ENCODE peak calls at places on chromosomes 7 and 10, in nine cellular contexts. D is activated naive CD8-positive, alpha-beta T cell treated with anti-CD3 and anti-CD28 coated beads for 36 hours; S is iris pigment epithelial cell; N is COR-L47; E is activated CD4-positive, alpha-beta T cell treated with anti-CD3 and anti-CD28 coated beads for 48 hours; R is hypothalamus; Y is stomach; F is heart left ventricle; K is HT1080. H is an unnamed sample.

GRCh38 chr10:14039968-14040668 is 290.6 kb downstream of the FRMD4A start:
- DNase-seq in D (no peak), F (no peak), N (no peak), Y (no peak), S (peak), R (no peak), E (no peak), K (no peak), H (no peak)

GRCh38 chr10:86744067-86744725 is 12.2 kb upstream of the BMPR1A start:
- DNase-seq in D (no peak), S (peak), Y (no peak), N (no peak), R (no peak), K (no peak), E (no peak), F (no peak), H (no peak)

GRCh38 chr10:42936580-42936979 is 140.3 kb upstream of the RET start:
- DNase-seq in S (no peak), Y (no peak), N (no peak), R (no peak), E (no peak), D (no peak), F (peak), K (no peak), H (no peak)

GRCh38 chr10:22321831-22322662 is 1.1 kb downstream of the BMI1 start:
- DNase-seq in F (peak), R (no peak), E (peak), N (no peak), D (peak), S (no peak), K (peak), Y (no peak), H (no peak)

GRCh38 chr10:102422586-102423129 is 2.0 kb downstream of the FBXL15 start:
- DNase-seq in K (peak), F (peak), R (peak), Y (peak), E (peak), S (peak), N (no peak), D (peak), H (peak)

GRCh38 chr7:7795736-7796135 is 77.3 kb upstream of the RPA3 start:
- DNase-seq in D (no peak), E (no peak), Y (no peak), F (no peak), S (peak), R (no peak), N (no peak), K (peak), H (no peak)

GRCh38 chr7:157372300-157373232 is 35.8 kb downstream of the DNAJB6 start:
- DNase-seq in D (no peak), Y (no peak), F (no peak), K (no peak), R (no peak), N (no peak), S (no peak), E (no peak), H (no peak)

GRCh38 chr10:94641480-94641879 is 42.0 kb upstream of the CYP2C18 start:
- DNase-seq in R (no peak), E (no peak), N (no peak), S (no peak), Y (no peak), K (no peak), D (no peak), F (no peak), H (no peak)

GRCh38 chr10:95500649-95501048 is 60.5 kb downstream of the SORBS1 start:
- DNase-seq in K (no peak), Y (no peak), E (peak), D (no peak), S (no peak), N (no peak), F (no peak), R (no peak), H (no peak)

GRCh38 chr7:67692425-67692824 is 695.8 kb downstream of the TYW1 start:
- DNase-seq in K (no peak), R (no peak), N (peak), S (no peak), Y (peak), D (no peak), F (no peak), E (no peak), H (peak)

GRCh38 chr10:110176626-110177025 is 30.8 kb upstream of the MXI1 start:
- DNase-seq in D (no peak), Y (no peak), E (no peak), R (no peak), S (no peak), K (no peak), N (no peak), F (no peak), H (no peak)

GRCh38 chr10:129417882-129418281 is 49.2 kb upstream of the MGMT start:
- DNase-seq in D (no peak), N (no peak), S (no peak), E (no peak), F (no peak), K (no peak), R (no peak), Y (no peak), H (no peak)

GRCh38 chr10:88218362-88218761 is 354.9 kb downstream of the PTEN start:
- DNase-seq in E (no peak), R (no peak), S (no peak), D (no peak), N (no peak), K (no peak), Y (no peak), F (no peak), H (no peak)

GRCh38 chr10:75875740-75876139 is 444.3 kb downstream of the LRMDA start:
- DNase-seq in Y (no peak), S (no peak), F (no peak), E (no peak), N (no peak), R (no peak), D (no peak), K (peak), H (no peak)

GRCh38 chr7:139731802-139732470 is 45.9 kb downstream of the HIPK2 start:
- DNase-seq in K (peak), F (peak), S (peak), E (no peak), D (no peak), R (peak), N (peak), Y (peak), H (peak)

GRCh38 chr7:20799566-20800377 is 13.1 kb upstream of the SP8 start:
- DNase-seq in E (no peak), R (no peak), Y (no peak), F (no peak), D (no peak), K (no peak), S (no peak), N (no peak), H (no peak)

GRCh38 chr10:71747039-71747807 is 26.1 kb downstream of the VSIR start:
- DNase-seq in K (no peak), N (no peak), Y (no peak), R (no peak), E (no peak), D (no peak), F (peak), S (no peak), H (no peak)

GRCh38 chr10:12321641-12322040 is 27.7 kb upstream of the CAMK1D start:
- DNase-seq in R (no peak), F (no peak), K (no peak), N (no peak), S (no peak), Y (no peak), E (no peak), D (no peak), H (no peak)

GRCh38 chr7:32536585-32536984 is 41.3 kb downstream of the AVL9 start:
- DNase-seq in F (no peak), E (no peak), K (peak), S (peak), R (no peak), N (no peak), Y (no peak), D (no peak), H (no peak)

H was measured in right lobe of liver.